ENCODE peak calls at places on chromosomes 5 and 9, in eight cellular contexts. A, N, O, H, T, I, P and J are unnamed samples.

GRCh38 chr9:109910616-109911568 is 130.9 kb downstream of the PALM2AKAP2 start:
- DNase-seq in A (no peak), H (no peak), P (no peak), T (no peak), I (peak), N (no peak), O (no peak), J (no peak)

GRCh38 chr9:134863941-134864820 is 16.4 kb upstream of the FCN2 start:
- DNase-seq in O (no peak), I (no peak), T (no peak), P (no peak), H (peak), N (no peak), A (peak), J (peak)

GRCh38 chr5:32522429-32523143 is 62.8 kb upstream of the SUB1 start:
- DNase-seq in P (no peak), O (peak), H (no peak), A (peak), T (no peak), I (peak), N (no peak), J (no peak)

GRCh38 chr5:27472000-27472763 is 433.8 kb upstream of the CDH9 start:
- DNase-seq in H (no peak), T (peak), P (peak), A (no peak), I (peak), O (no peak), N (peak), J (peak)

GRCh38 chr9:95311956-95312355 is 5.6 kb downstream of the FANCC start:
- DNase-seq in H (no peak), T (no peak), O (no peak), N (no peak), A (no peak), I (peak), P (no peak), J (no peak)

GRCh38 chr9:2722715-2723114 is 5.4 kb downstream of the KCNV2 start:
- DNase-seq in P (no peak), I (peak), O (peak), T (peak), N (peak), A (no peak), H (no peak), J (no peak)

GRCh38 chr5:39009981-39010380 is 64.2 kb downstream of the RICTOR start:
- DNase-seq in N (no peak), O (no peak), H (no peak), I (no peak), T (no peak), A (no peak), P (no peak), J (no peak)

GRCh38 chr9:136348691-136349090 is 14.9 kb downstream of the DNLZ start:
- DNase-seq in N (no peak), T (no peak), O (no peak), H (no peak), A (no peak), P (no peak), I (no peak), J (no peak)

GRCh38 chr5:169303119-169303515 is 2.2 kb upstream of the SLIT3 start:
- DNase-seq in A (no peak), N (no peak), O (no peak), T (no peak), I (peak), H (no peak), P (no peak), J (no peak)

GRCh38 chr9:35948451-35948850 is 9.5 kb downstream of the OR2S2 start:
- DNase-seq in A (no peak), N (no peak), T (no peak), P (no peak), I (no peak), O (no peak), H (no peak), J (no peak)

GRCh38 chr5:108311682-108312081 is 70.2 kb downstream of the FBXL17 start:
- DNase-seq in T (no peak), N (peak), O (no peak), H (no peak), P (peak), I (no peak), A (no peak), J (no peak)

GRCh38 chr5:35308391-35308790 is 78.1 kb upstream of the PRLR start:
- DNase-seq in N (no peak), P (no peak), T (peak), A (no peak), I (no peak), H (no peak), O (no peak), J (no peak)

GRCh38 chr5:60540855-60541805 is 158.8 kb downstream of the DEPDC1B start:
- DNase-seq in P (no peak), T (peak), O (no peak), N (no peak), H (no peak), I (peak), A (peak), J (no peak)

GRCh38 chr9:128870128-128870940 is 11.4 kb downstream of the KYAT1 start:
- DNase-seq in P (no peak), A (no peak), O (no peak), T (no peak), I (no peak), H (no peak), N (no peak), J (no peak)

GRCh38 chr9:129823163-129823933 is 588 bp downstream of the TOR1A start:
- DNase-seq in N (peak), H (peak), T (peak), P (peak), O (no peak), A (peak), I (peak), J (peak)

GRCh38 chr9:137123459-137123819 is 8.9 kb upstream of the DPP7 start:
- DNase-seq in H (no peak), T (no peak), O (no peak), P (no peak), N (no peak), I (no peak), A (no peak), J (no peak)

GRCh38 chr9:126915846-126916543 is 1.4 kb downstream of the RALGPS1 start:
- DNase-seq in H (no peak), A (peak), N (no peak), T (no peak), O (no peak), I (no peak), P (no peak), J (no peak)

GRCh38 chr5:170974487-170974886 is 112.7 kb downstream of the RANBP17 start:
- DNase-seq in I (no peak), H (no peak), O (no peak), N (no peak), A (no peak), P (no peak), T (no peak), J (no peak)

GRCh38 chr5:32507738-32508434 is 63.3 kb upstream of the ZFR start:
- DNase-seq in I (peak), P (no peak), N (no peak), H (no peak), O (no peak), T (no peak), A (peak), J (no peak)

GRCh38 chr5:42912184-42912766 is 100.6 kb upstream of the SELENOP start:
- DNase-seq in A (peak), T (peak), O (no peak), I (peak), P (peak), H (no peak), N (peak), J (no peak)

GRCh38 chr5:172501708-172502379 is 47.5 kb upstream of the SH3PXD2B start:
- DNase-seq in H (peak), N (no peak), T (no peak), O (no peak), P (no peak), A (no peak), I (no peak), J (no peak)

GRCh38 chr9:6444108-6444507 is 31.1 kb downstream of the UHRF2 start:
- DNase-seq in P (no peak), N (no peak), T (no peak), I (no peak), O (no peak), H (no peak), A (no peak), J (no peak)

DNA sequence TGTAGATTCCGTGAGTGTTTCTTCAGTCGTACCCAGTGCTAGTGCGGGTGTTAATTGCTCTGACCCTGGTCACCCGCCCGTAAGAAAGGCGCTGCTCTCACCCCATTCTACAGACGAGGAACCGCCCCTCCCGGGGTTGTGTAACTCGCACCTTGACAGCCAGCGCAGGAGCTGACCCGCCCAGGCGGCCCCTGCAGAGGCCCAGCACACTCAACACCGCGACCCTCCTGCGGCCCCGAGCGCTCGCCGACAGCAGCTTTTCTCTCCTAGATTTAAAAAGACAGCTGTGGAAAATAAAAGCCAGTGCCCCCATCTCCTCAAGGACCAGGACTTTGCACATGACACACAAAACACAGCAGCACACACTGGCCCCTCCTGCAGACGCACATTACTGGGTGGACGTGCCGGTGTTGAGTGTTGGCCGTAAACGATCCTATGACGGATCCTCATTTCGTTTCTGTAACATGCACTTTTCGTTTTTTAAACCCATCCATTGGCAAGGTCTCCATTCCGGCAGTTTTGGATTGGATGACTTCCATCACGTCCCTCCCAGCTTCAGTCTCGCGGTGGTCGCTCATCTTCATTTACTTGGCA is 22.9 kb downstream of the OR2V2 start:
- DNase-seq in H (no peak), I (peak), N (peak), A (peak), T (peak), P (no peak), O (no peak), J (peak)
- H3K4me3 ChIP-seq in H (no peak), I (peak), N (peak), A (peak), T (peak), P (peak), O (no peak), J (peak)

DNA sequence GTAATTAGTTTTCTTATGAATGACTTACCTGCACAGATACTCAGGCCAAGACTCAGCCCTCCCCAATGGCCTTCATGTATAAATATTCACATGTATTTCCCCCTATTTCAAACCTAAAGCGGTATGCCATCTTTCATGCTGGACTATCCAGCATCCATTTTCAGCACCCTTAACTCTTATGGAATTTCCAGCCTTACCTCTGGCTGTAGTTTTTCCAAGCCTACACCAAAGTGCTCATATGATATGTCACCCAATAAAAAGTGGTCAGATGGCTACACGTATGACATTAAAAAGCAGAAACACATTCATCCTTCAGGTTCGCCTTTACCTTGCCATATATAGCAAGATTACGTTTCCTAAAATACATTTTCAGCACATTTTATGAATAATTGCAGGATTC is 205.5 kb downstream of the MEF2C start:
- DNase-seq in I (no peak), P (no peak), A (no peak), N (no peak), O (no peak), T (no peak), H (no peak), J (no peak)
- H3K4me3 ChIP-seq in I (no peak), P (peak), A (no peak), N (peak), O (no peak), T (peak), H (no peak), J (no peak)

GRCh38 chr9:132141364-132141947 is 20.4 kb upstream of the NTNG2 start:
- DNase-seq in O (no peak), T (peak), N (peak), A (peak), I (peak), P (no peak), H (no peak), J (peak)
- H3K4me3 ChIP-seq in O (peak), T (peak), N (no peak), A (peak), I (no peak), P (peak), H (no peak), J (peak)

GRCh38 chr9:117413346-117414219 is 1.3 kb downstream of the ASTN2 start:
- DNase-seq in T (peak), A (peak), I (peak), N (peak), O (no peak), H (no peak), P (peak), J (peak)
- H3K4me3 ChIP-seq in T (peak), A (no peak), I (no peak), N (peak), O (peak), H (no peak), P (no peak), J (peak)

GRCh38 chr5:135491552-135492318 is 39.6 kb upstream of the TIFAB start:
- DNase-seq in H (no peak), O (no peak), A (no peak), N (no peak), T (peak), P (no peak), I (no peak), J (peak)

GRCh38 chr5:135489466-135490244 is 37.5 kb upstream of the TIFAB start:
- DNase-seq in A (no peak), N (peak), H (no peak), O (no peak), T (peak), I (peak), P (no peak), J (peak)

GRCh38 chr5:135488727-135489465 is 36.7 kb upstream of the TIFAB start:
- DNase-seq in O (no peak), H (no peak), T (peak), A (peak), I (peak), N (peak), P (peak), J (peak)

GRCh38 chr5:135491038-135491551 is 38.9 kb upstream of the TIFAB start:
- DNase-seq in H (no peak), A (no peak), N (no peak), O (no peak), I (no peak), T (peak), P (no peak), J (peak)

DNA sequence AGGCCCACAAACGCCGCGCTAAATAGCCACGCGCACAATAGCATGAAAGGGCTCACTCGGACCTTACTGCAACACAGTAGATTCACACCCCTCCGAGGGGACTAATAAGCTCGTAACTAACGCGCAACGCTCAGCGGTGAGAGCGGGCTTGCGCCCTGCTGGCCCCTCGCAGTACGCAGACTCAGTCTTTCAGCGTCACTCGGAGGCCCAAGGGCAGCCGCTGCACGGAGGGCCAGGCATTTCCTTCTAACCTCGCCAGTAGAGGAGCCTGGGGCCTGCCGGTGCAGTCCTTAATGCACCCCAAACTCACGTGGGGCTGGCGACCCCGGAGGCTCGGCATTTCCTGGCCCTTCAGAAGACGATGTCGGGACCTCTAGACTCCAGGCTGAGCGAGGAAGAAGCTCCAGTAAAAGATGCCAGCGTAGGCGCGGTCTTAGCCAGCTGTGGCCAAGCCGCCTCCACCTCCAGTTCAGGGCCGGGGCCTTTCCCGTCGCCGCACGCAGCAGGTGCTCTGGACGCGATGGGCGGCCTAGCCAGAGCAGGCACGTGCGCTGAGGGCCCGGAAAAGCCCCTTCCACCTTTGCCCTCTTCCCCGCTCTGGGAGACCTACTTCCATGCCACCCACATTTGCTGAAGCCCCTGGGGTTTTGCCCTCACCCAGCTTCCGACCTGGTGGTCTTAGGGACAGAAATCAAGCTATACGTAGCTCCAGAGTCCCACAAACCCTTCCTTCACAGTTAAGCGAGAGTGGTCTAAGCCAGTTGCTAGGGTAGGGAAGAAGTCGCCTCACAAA is 38.3 kb upstream of the TIFAB start:
- DNase-seq in N (no peak), P (no peak), T (peak), I (no peak), O (no peak), H (no peak), A (no peak), J (peak)
- H3K4me3 ChIP-seq in N (no peak), P (no peak), T (peak), I (no peak), O (peak), H (no peak), A (no peak), J (peak)